ENCODE peak calls at places on chromosomes 5 and 9, in ten cellular contexts. One of them, this sample, is unnamed.

GRCh38 chr5:154753792-154754191 is 1.4 kb upstream of the LARP1 start:
- DNase-seq in substantia nigra: peak; percentile 11
- DNase-seq in mucosa of descending colon: peak; percentile 55
- DNase-seq in HFFc6: peak; percentile 92
- DNase-seq in GM10248: no peak
- DNase-seq in activated CD4-positive, alpha-beta T cell treated with anti-CD3 and anti-CD28 coated beads for 4 hours: no peak
- DNase-seq in SW 1271: no peak
- DNase-seq in nephron progenitor cell: no peak
- DNase-seq in EH: peak; percentile 97
- DNase-seq in LoVo: peak; percentile 49
- DNase-seq in this sample: no peak

GRCh38 chr5:158013939-158014338 is 155.0 kb upstream of the CLINT1 start:
- DNase-seq in substantia nigra: peak; percentile 1
- DNase-seq in mucosa of descending colon: peak; percentile 56
- DNase-seq in HFFc6: no peak
- DNase-seq in GM10248: peak; percentile 21
- DNase-seq in activated CD4-positive, alpha-beta T cell treated with anti-CD3 and anti-CD28 coated beads for 4 hours: no peak
- DNase-seq in SW 1271: peak; percentile 9
- DNase-seq in nephron progenitor cell: peak; percentile 25
- DNase-seq in EH: peak; percentile 36
- DNase-seq in LoVo: no peak
- DNase-seq in this sample: peak; percentile 36

GRCh38 chr9:137982132-137982666 is 104.6 kb downstream of the CACNA1B start:
- DNase-seq in substantia nigra: no peak
- DNase-seq in mucosa of descending colon: no peak
- DNase-seq in HFFc6: no peak
- DNase-seq in GM10248: no peak
- DNase-seq in activated CD4-positive, alpha-beta T cell treated with anti-CD3 and anti-CD28 coated beads for 4 hours: no peak
- DNase-seq in SW 1271: peak; percentile 12
- DNase-seq in nephron progenitor cell: no peak
- DNase-seq in EH: no peak
- DNase-seq in LoVo: peak; percentile 37
- DNase-seq in this sample: no peak

GRCh38 chr5:16737620-16738364 is 121.0 kb upstream of the RETREG1 start:
- DNase-seq in substantia nigra: no peak
- DNase-seq in mucosa of descending colon: peak; percentile 48
- DNase-seq in HFFc6: no peak
- DNase-seq in GM10248: no peak
- DNase-seq in activated CD4-positive, alpha-beta T cell treated with anti-CD3 and anti-CD28 coated beads for 4 hours: no peak
- DNase-seq in SW 1271: no peak
- DNase-seq in nephron progenitor cell: no peak
- DNase-seq in EH: no peak
- DNase-seq in LoVo: no peak
- DNase-seq in this sample: no peak

GRCh38 chr9:131697097-131697496 is 42.8 kb downstream of the RAPGEF1 start:
- DNase-seq in substantia nigra: peak; percentile 50
- DNase-seq in mucosa of descending colon: no peak
- DNase-seq in HFFc6: no peak
- DNase-seq in GM10248: no peak
- DNase-seq in activated CD4-positive, alpha-beta T cell treated with anti-CD3 and anti-CD28 coated beads for 4 hours: no peak
- DNase-seq in SW 1271: no peak
- DNase-seq in nephron progenitor cell: peak; percentile 23
- DNase-seq in EH: peak; percentile 45
- DNase-seq in LoVo: no peak
- DNase-seq in this sample: no peak

GRCh38 chr5:92559743-92560142 is 1021.3 kb downstream of the NR2F1-AS1 start:
- DNase-seq in substantia nigra: no peak
- DNase-seq in mucosa of descending colon: no peak
- DNase-seq in HFFc6: peak; percentile 19
- DNase-seq in GM10248: no peak
- DNase-seq in activated CD4-positive, alpha-beta T cell treated with anti-CD3 and anti-CD28 coated beads for 4 hours: no peak
- DNase-seq in SW 1271: peak; percentile 34
- DNase-seq in nephron progenitor cell: no peak
- DNase-seq in EH: peak; percentile 60
- DNase-seq in LoVo: peak; percentile 28
- DNase-seq in this sample: no peak

GRCh38 chr9:83920942-83921707 is at the start of gene KIF27:
- DNase-seq in substantia nigra: peak; percentile 98
- DNase-seq in mucosa of descending colon: peak; percentile 100
- DNase-seq in HFFc6: peak; percentile 98
- DNase-seq in GM10248: peak; percentile 97
- DNase-seq in activated CD4-positive, alpha-beta T cell treated with anti-CD3 and anti-CD28 coated beads for 4 hours: peak; percentile 93
- DNase-seq in SW 1271: peak; percentile 95
- DNase-seq in nephron progenitor cell: peak; percentile 100
- DNase-seq in EH: peak; percentile 98
- DNase-seq in LoVo: peak; percentile 96
- DNase-seq in this sample: peak; percentile 97

GRCh38 chr9:119009253-119009652 is 360.0 kb downstream of the BRINP1 start:
- DNase-seq in substantia nigra: no peak
- DNase-seq in mucosa of descending colon: no peak
- DNase-seq in HFFc6: no peak
- DNase-seq in GM10248: no peak
- DNase-seq in activated CD4-positive, alpha-beta T cell treated with anti-CD3 and anti-CD28 coated beads for 4 hours: no peak
- DNase-seq in SW 1271: peak; percentile 11
- DNase-seq in nephron progenitor cell: no peak
- DNase-seq in EH: peak; percentile 39
- DNase-seq in LoVo: peak; percentile 6
- DNase-seq in this sample: no peak

GRCh38 chr5:145178667-145179523 is 656.2 kb downstream of the PRELID2 start:
- DNase-seq in substantia nigra: no peak
- DNase-seq in mucosa of descending colon: no peak
- DNase-seq in HFFc6: no peak
- DNase-seq in GM10248: no peak
- DNase-seq in activated CD4-positive, alpha-beta T cell treated with anti-CD3 and anti-CD28 coated beads for 4 hours: no peak
- DNase-seq in SW 1271: no peak
- DNase-seq in nephron progenitor cell: no peak
- DNase-seq in EH: peak; percentile 59
- DNase-seq in LoVo: no peak
- DNase-seq in this sample: peak; percentile 27

GRCh38 chr9:15693701-15694100 is 140.9 kb downstream of the CCDC171 start:
- DNase-seq in substantia nigra: no peak
- DNase-seq in mucosa of descending colon: no peak
- DNase-seq in HFFc6: no peak
- DNase-seq in GM10248: no peak
- DNase-seq in activated CD4-positive, alpha-beta T cell treated with anti-CD3 and anti-CD28 coated beads for 4 hours: no peak
- DNase-seq in SW 1271: no peak
- DNase-seq in nephron progenitor cell: no peak
- DNase-seq in EH: no peak
- DNase-seq in LoVo: no peak
- DNase-seq in this sample: no peak

GRCh38 chr5:34762321-34762871 is 76.6 kb upstream of the TTC23L start:
- DNase-seq in substantia nigra: no peak
- DNase-seq in mucosa of descending colon: peak; percentile 15
- DNase-seq in HFFc6: peak; percentile 74
- DNase-seq in GM10248: no peak
- DNase-seq in activated CD4-positive, alpha-beta T cell treated with anti-CD3 and anti-CD28 coated beads for 4 hours: no peak
- DNase-seq in SW 1271: no peak
- DNase-seq in nephron progenitor cell: no peak
- DNase-seq in EH: peak; percentile 96
- DNase-seq in LoVo: no peak
- DNase-seq in this sample: no peak

GRCh38 chr9:69611221-69611620 is 61.0 kb downstream of the APBA1 start:
- DNase-seq in substantia nigra: no peak
- DNase-seq in mucosa of descending colon: no peak
- DNase-seq in HFFc6: no peak
- DNase-seq in GM10248: no peak
- DNase-seq in activated CD4-positive, alpha-beta T cell treated with anti-CD3 and anti-CD28 coated beads for 4 hours: no peak
- DNase-seq in SW 1271: no peak
- DNase-seq in nephron progenitor cell: no peak
- DNase-seq in EH: no peak
- DNase-seq in LoVo: no peak
- DNase-seq in this sample: no peak

This sample was measured in NT2/D1.